ENCODE peak calls at places on chromosomes 16 and 17, in seven cellular contexts. F, Q, D, L, Z, N and I are unnamed samples. For H3K4me1 and H3K27me3, the result is how much of the 10 kb centered on the place peaks cover.

GRCh38 chr16:67571981-67572431 is 9.7 kb downstream of the CTCF start:
- DNase-seq in Q (peak), N (no peak), F (no peak), Z (no peak), L (no peak), D (no peak), I (no peak)

GRCh38 chr17:31696184-31696602 is 162.9 kb downstream of the COPRS start:
- DNase-seq in Z (no peak), F (no peak), N (peak), L (no peak), D (peak), Q (peak), I (peak)

GRCh38 chr17:2371183-2372130 is 29.4 kb downstream of the MNT start:
- DNase-seq in L (no peak), N (no peak), Q (no peak), Z (no peak), D (no peak), F (no peak), I (no peak)

GRCh38 chr17:75239778-75240393 is 21.5 kb downstream of the GGA3 start:
- DNase-seq in F (no peak), L (no peak), Q (no peak), Z (no peak), N (no peak), D (no peak), I (no peak)

GRCh38 chr16:68539704-68540370 is 746 bp downstream of the ZFP90 start:
- DNase-seq in Z (no peak), L (no peak), F (no peak), Q (no peak), D (no peak), N (no peak), I (no peak)

GRCh38 chr17:74523308-74523707 is 8.0 kb downstream of the CD300LB start:
- DNase-seq in N (no peak), D (no peak), L (peak), F (no peak), Z (no peak), Q (no peak), I (no peak)

GRCh38 chr17:69732272-69732671 is 317.8 kb downstream of the MAP2K6 start:
- DNase-seq in F (no peak), N (no peak), L (no peak), Z (no peak), D (no peak), Q (peak), I (no peak)

GRCh38 chr16:78852236-78852635 is 748.3 kb downstream of the MAF start:
- DNase-seq in L (no peak), N (no peak), D (no peak), F (no peak), Q (no peak), Z (no peak), I (no peak)

GRCh38 chr16:77564791-77565390 is 130.1 kb upstream of the ADAMTS18 start:
- DNase-seq in D (no peak), L (no peak), N (no peak), Z (no peak), F (no peak), Q (peak), I (no peak)

GRCh38 chr17:61806941-61807340 is 56.4 kb downstream of the BRIP1 start:
- DNase-seq in L (no peak), D (no peak), Q (peak), Z (no peak), F (no peak), N (no peak), I (no peak)

GRCh38 chr16:15715221-15715620 is 65.2 kb downstream of the NDE1 start:
- DNase-seq in D (no peak), Z (no peak), L (no peak), F (no peak), N (no peak), Q (no peak), I (no peak)

GRCh38 chr16:73064996-73065349 is 17.0 kb upstream of the ZFHX3 start:
- DNase-seq in F (no peak), Z (no peak), Q (no peak), D (no peak), N (no peak), L (no peak), I (peak)

GRCh38 chr16:8644513-8645140 is 23.1 kb downstream of the METTL22 start:
- DNase-seq in F (peak), L (no peak), Z (no peak), D (peak), N (no peak), Q (no peak), I (peak)

GRCh38 chr17:61766520-61766919 is 96.8 kb downstream of the BRIP1 start:
- DNase-seq in N (no peak), F (no peak), Q (peak), L (no peak), D (no peak), Z (no peak), I (no peak)

GRCh38 chr17:66687570-66688284 is 147.2 kb upstream of the CACNG5 start:
- DNase-seq in Z (no peak), F (no peak), D (peak), Q (no peak), N (peak), L (peak), I (no peak)
- H3K4me1 ChIP-seq in Z (under half), F (under half), D (under half), Q (under half), N (under half), L (under half), I (under half)

GRCh38 chr16:828891-829290 is 28.4 kb upstream of the GNG13 start:
- DNase-seq in F (no peak), L (no peak), D (no peak), N (no peak), Q (no peak), Z (no peak), I (no peak)

GRCh38 chr16:832652-833336 is 32.3 kb upstream of the GNG13 start:
- DNase-seq in D (no peak), F (no peak), Q (no peak), Z (no peak), L (no peak), N (peak), I (no peak)

GRCh38 chr16:830871-831570 is 30.5 kb upstream of the GNG13 start:
- DNase-seq in Q (no peak), L (no peak), D (no peak), Z (no peak), F (no peak), N (no peak), I (no peak)

GRCh38 chr16:831571-832443 is 31.3 kb upstream of the GNG13 start:
- DNase-seq in L (no peak), N (no peak), Z (no peak), F (no peak), Q (no peak), D (no peak), I (no peak)

GRCh38 chr16:830107-830870 is 29.8 kb upstream of the GNG13 start:
- DNase-seq in Z (no peak), F (no peak), N (no peak), D (no peak), Q (no peak), L (no peak), I (no peak)
- H3K27me3 ChIP-seq in Z (under half), F (under half), N (under half), D (under half), Q (under half), L (under half), I (under half)

GRCh38 chr16:85524365-85524629 is 88.8 kb upstream of the GSE1 start:
- DNase-seq in D (no peak), F (no peak), L (no peak), Z (no peak), Q (no peak), N (no peak), I (no peak)

GRCh38 chr16:85522517-85522841 is 90.6 kb upstream of the GSE1 start:
- DNase-seq in N (no peak), F (no peak), Z (no peak), L (no peak), D (no peak), Q (no peak), I (no peak)

GRCh38 chr16:85521737-85522042 is 91.4 kb upstream of the GSE1 start:
- DNase-seq in Q (no peak), D (no peak), N (no peak), L (no peak), Z (no peak), F (no peak), I (no peak)

GRCh38 chr16:85523602-85524364 is 89.3 kb upstream of the GSE1 start:
- DNase-seq in Q (peak), D (peak), N (no peak), Z (no peak), F (no peak), L (no peak), I (no peak)

GRCh38 chr16:85522842-85523601 is 90.1 kb upstream of the GSE1 start:
- DNase-seq in Z (no peak), N (peak), F (no peak), Q (peak), D (peak), L (no peak), I (no peak)
- H3K4me1 ChIP-seq in Z (under half), N (under half), F (under half), Q (under half), D (half or more), L (half or more), I (under half)

GRCh38 chr17:37732313-37732712 is 12.5 kb downstream of the HNF1B start:
- DNase-seq in F (no peak), Q (no peak), L (no peak), N (no peak), Z (no peak), D (no peak), I (no peak)
- H3K27me3 ChIP-seq in F (under half), Q (under half), L (under half), N (under half), Z (under half), D (under half), I (under half)

GRCh38 chr17:17555906-17556305 is 35.6 kb downstream of the PEMT start:
- DNase-seq in Z (no peak), Q (no peak), F (no peak), L (no peak), N (no peak), D (no peak), I (no peak)
- H3K4me1 ChIP-seq in Z (under half), Q (under half), F (under half), L (under half), N (under half), D (under half), I (under half)

GRCh38 chr17:81960130-81960958 is 643 bp downstream of the NOTUM start:
- DNase-seq in Q (no peak), N (no peak), L (no peak), Z (peak), D (no peak), F (no peak), I (no peak)
- H3K27me3 ChIP-seq in Q (half or more), N (half or more), L (under half), Z (half or more), D (half or more), F (under half), I (under half)

GRCh38 chr17:4327638-4328037 is 38.8 kb downstream of the UBE2G1 start:
- DNase-seq in N (peak), Z (peak), D (no peak), F (no peak), L (no peak), Q (peak), I (peak)
- H3K4me1 ChIP-seq in N (under half), Z (half or more), D (half or more), F (under half), L (half or more), Q (under half), I (under half)

GRCh38 chr17:48335168-48335567 is 94.8 kb downstream of the SKAP1 start:
- DNase-seq in L (no peak), F (no peak), Q (no peak), D (no peak), Z (no peak), N (no peak), I (no peak)
- H3K27me3 ChIP-seq in L (under half), F (under half), Q (under half), D (under half), Z (under half), N (half or more), I (under half)

DNA sequence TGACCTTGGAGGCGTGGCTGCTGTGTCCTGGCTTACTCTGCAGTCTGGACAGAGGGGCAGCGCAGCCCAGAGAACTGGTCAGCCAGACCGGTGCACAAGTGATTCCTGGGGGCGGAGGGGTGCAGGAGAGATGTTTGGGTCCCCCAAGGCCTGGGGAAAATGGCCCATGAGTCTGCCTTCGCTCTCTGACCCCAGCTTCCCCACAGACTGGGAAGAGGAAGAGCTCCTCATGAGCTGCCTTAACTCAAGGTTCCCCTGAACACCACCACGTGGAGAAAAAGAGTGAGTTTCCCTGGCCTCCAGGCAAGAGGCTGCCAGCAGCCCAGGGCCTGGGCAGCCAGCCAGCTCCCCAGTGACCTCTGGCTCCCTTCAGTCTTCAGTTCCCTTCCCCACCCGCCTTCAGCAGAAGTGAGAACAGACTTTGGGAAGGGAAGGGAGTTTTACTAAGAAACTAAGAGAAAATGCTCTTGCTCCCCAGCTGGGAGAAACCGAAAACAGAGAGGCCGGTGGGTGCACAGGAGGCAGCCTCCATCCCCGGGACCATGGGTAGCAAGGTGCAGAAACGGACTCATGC is 2.0 kb upstream of the C17orf99 start:
- DNase-seq in Q (peak), L (no peak), N (peak), F (peak), D (peak), Z (peak), I (peak)
- H3K4me1 ChIP-seq in Q (under half), L (half or more), N (half or more), F (half or more), D (half or more), Z (under half), I (under half)

DNA sequence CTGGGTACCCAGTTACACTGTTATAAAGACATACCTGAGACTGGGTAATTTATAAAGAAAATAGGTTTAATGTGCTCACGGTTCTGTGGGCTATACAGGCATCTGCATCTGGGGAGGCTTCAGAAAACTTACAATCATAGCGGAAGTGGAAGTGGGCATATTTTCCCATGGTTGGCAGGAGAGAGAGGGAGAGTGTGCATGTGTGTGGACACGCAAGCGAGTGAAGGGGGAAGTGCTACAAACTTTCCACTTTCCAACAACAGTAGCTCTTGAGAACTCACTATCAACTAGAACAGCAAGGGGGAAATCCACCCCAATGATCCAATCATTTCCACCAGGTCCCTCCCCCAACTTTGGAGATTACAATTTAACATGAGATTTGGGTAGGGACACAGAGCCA is 11.1 kb downstream of the TAOK1 start:
- DNase-seq in D (no peak), Q (no peak), N (no peak), F (no peak), L (no peak), Z (no peak), I (no peak)
- H3K27me3 ChIP-seq in D (under half), Q (under half), N (under half), F (under half), L (under half), Z (under half), I (under half)